ENCODE peak calls at places on chromosomes 1 and 21, in four cellular contexts. R is fibroblast of pulmonary artery; U is progenitor cell of endocrine pancreas; X is stimulated activated naive CD8-positive, alpha-beta T cell treated with anti-CD3 and anti-CD28 coated beads, Interleukin-15, Interleukin-2, amounts not matched to agents 100 U/mL and 50 U/mL, for 24 hours. P is an unnamed sample.

GRCh38 chr1:151832318-151832984 is 849 bp upstream of the RORC start:
- DNase-seq in R (peak; percentile 69), U (no peak), X (no peak), P (no peak)

GRCh38 chr1:91684599-91685196 is 184.0 kb downstream of the CDC7 start:
- DNase-seq in R (peak; percentile 48), U (no peak), X (no peak), P (peak; percentile 18)

GRCh38 chr1:234862360-234862943 is 252.5 kb upstream of the IRF2BP2 start:
- DNase-seq in R (no peak), U (no peak), X (no peak), P (no peak)

GRCh38 chr1:179142889-179143299 is 61.0 kb downstream of the TOR3A start:
- DNase-seq in R (peak; percentile 98), U (no peak), X (no peak), P (peak; percentile 98)

GRCh38 chr1:219837274-219837993 is 90.9 kb downstream of the SLC30A10 start:
- DNase-seq in R (peak; percentile 69), U (no peak), X (no peak), P (peak; percentile 71)

GRCh38 chr1:9596419-9597123 is 7.9 kb downstream of the TMEM201 start:
- DNase-seq in R (peak; percentile 49), U (no peak), X (no peak), P (no peak)

GRCh38 chr1:17212487-17213121 is 7.7 kb downstream of the PADI1 start:
- DNase-seq in R (peak; percentile 83), U (no peak), X (peak; percentile 83), P (peak; percentile 43)

GRCh38 chr1:21490774-21491482 is 18.3 kb upstream of the ALPL start:
- DNase-seq in R (peak; percentile 70), U (no peak), X (peak; percentile 41), P (peak; percentile 49)

GRCh38 chr1:164786980-164787833 is 228.2 kb downstream of the PBX1 start:
- DNase-seq in R (peak; percentile 85), U (peak; percentile 72), X (peak; percentile 55), P (peak; percentile 80)

GRCh38 chr1:212078826-212079225 is 43.3 kb downstream of the DTL start:
- DNase-seq in R (no peak), U (no peak), X (no peak), P (no peak)

GRCh38 chr1:16076871-16077250 is 3.4 kb upstream of the FAM131C start:
- DNase-seq in R (no peak), U (no peak), X (no peak), P (no peak)

GRCh38 chr21:44854664-44855446 is 18.6 kb downstream of the PTTG1IP start:
- DNase-seq in R (no peak), U (no peak), X (no peak), P (no peak)

GRCh38 chr1:160157174-160157573 is 5.8 kb downstream of the ATP1A4 start:
- DNase-seq in R (no peak), U (no peak), X (no peak), P (no peak)